ENCODE peak calls at places on chromosomes 2 and 18, in four cellular contexts. N is K562, I is A549, T is ovary. D is an unnamed sample. For H3K4me1, the result is how much of the 10 kb centered on the place peaks cover.

GRCh38 chr2:128525653-128526052 is 207.0 kb upstream of the HS6ST1 start:
- DNase-seq in N (no peak), I (no peak), T (no peak), D (no peak)

GRCh38 chr18:8801263-8801901 is 96.0 kb downstream of the MTCL1 start:
- DNase-seq in N (no peak), I (peak), T (no peak), D (no peak)

GRCh38 chr2:224220581-224221255 is 181.2 kb downstream of the FAM124B start:
- DNase-seq in N (no peak), I (peak), T (no peak), D (no peak)

GRCh38 chr2:170213651-170214050 is 35.7 kb downstream of the MYO3B start:
- DNase-seq in N (no peak), I (no peak), T (no peak), D (no peak)

GRCh38 chr2:72150961-72151356 is 3.3 kb upstream of the CYP26B1 start:
- DNase-seq in N (no peak), I (no peak), T (no peak), D (peak)

GRCh38 chr2:65846984-65847383 is 414.6 kb upstream of the SPRED2 start:
- DNase-seq in N (no peak), I (no peak), T (no peak), D (no peak)

GRCh38 chr2:135182190-135182589 is 130.1 kb downstream of the RAB3GAP1 start:
- DNase-seq in N (no peak), I (no peak), T (no peak), D (no peak)

GRCh38 chr18:77065221-77065981 is 67.2 kb downstream of the MBP start:
- DNase-seq in N (no peak), I (peak), T (peak), D (no peak)

GRCh38 chr18:42184685-42185477 is 229.8 kb downstream of the PIK3C3 start:
- DNase-seq in N (no peak), I (no peak), T (no peak), D (no peak)

GRCh38 chr2:37686792-37687595 is 15.6 kb upstream of the CDC42EP3 start:
- DNase-seq in N (no peak), I (no peak), T (no peak), D (no peak)

GRCh38 chr18:63514326-63514725 is 27.8 kb upstream of the SERPINB12 start:
- DNase-seq in N (no peak), I (no peak), T (no peak), D (no peak)

GRCh38 chr18:63515799-63516198 is 26.4 kb upstream of the SERPINB12 start:
- DNase-seq in N (no peak), I (no peak), T (no peak), D (no peak)

GRCh38 chr18:63515279-63515678 is 26.9 kb upstream of the SERPINB12 start:
- DNase-seq in N (no peak), I (no peak), T (no peak), D (no peak)

GRCh38 chr18:63508634-63509033 is 31.9 kb downstream of the SERPINB5 start:
- DNase-seq in N (no peak), I (no peak), T (no peak), D (no peak)

DNA sequence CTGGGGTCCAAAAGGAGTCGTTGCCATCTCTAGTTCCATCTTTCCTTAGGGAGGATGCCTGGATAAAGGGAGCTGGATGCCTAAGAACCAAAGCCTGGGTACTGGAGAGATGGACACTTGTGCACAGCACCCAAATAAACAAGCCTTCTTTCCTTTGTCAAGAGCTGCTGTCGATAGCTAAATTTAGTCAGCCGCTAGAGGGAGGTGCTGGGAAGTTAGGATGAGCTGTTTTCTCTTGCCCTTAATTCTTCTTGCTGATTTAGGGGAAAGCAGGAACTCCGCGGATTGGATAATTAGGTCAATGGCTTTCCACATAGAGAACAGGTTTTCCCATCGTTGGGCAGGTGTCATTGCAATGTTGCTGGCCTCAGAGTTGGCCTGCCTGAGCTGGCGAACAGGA is 30.9 kb upstream of the SERPINB12 start:
- DNase-seq in N (no peak), I (peak), T (no peak), D (no peak)
- TF ChIP-seq EP300 in N (no peak), I (no peak), T (no peak), D (no peak)

DNA sequence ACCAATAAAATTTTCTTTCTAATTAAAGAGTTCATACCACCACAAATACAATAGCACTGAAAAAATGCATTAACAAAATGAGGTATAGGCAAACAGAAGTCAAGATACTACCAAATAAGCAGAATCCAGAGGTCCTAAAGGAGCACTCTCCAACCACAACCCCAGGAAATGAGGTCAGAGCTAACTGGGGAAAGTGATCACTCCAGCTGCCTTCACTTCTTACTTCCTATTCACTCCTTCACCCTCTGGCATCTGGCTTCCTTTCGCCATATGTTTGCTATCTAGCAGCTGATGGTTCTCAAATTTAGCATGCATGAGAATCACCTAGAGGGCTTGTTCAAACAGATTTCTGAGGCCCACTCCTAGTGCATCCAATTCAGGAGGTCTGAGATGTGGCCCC is 212.6 kb upstream of the ACVR2A start:
- DNase-seq in N (no peak), I (no peak), T (no peak), D (no peak)
- H3K4me1 ChIP-seq in N (under half), I (under half), T (under half), D (under half)

DNA sequence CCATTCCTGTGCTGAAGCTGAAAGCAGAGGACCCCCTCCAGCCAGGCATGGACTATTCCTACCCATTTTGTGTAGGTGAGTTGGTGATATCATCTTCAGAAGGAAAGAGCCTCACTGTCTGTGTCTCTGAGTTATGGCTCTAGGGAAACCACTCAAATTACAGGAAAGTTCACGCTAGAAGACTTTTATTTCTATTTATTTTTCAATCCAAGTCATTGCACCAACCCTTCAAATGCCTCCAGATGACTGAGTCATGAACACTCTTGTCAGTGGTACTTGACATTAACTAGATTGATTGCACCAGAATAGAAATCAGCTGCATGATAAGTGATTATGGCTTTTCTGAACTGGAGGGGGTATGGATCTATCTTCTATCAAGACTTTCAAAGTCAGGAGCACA is 338.4 kb downstream of the MBD2 start:
- DNase-seq in N (no peak), I (no peak), T (no peak), D (no peak)
- TF ChIP-seq POLR2A in N (no peak), I (no peak), T (no peak), D (no peak)

DNA sequence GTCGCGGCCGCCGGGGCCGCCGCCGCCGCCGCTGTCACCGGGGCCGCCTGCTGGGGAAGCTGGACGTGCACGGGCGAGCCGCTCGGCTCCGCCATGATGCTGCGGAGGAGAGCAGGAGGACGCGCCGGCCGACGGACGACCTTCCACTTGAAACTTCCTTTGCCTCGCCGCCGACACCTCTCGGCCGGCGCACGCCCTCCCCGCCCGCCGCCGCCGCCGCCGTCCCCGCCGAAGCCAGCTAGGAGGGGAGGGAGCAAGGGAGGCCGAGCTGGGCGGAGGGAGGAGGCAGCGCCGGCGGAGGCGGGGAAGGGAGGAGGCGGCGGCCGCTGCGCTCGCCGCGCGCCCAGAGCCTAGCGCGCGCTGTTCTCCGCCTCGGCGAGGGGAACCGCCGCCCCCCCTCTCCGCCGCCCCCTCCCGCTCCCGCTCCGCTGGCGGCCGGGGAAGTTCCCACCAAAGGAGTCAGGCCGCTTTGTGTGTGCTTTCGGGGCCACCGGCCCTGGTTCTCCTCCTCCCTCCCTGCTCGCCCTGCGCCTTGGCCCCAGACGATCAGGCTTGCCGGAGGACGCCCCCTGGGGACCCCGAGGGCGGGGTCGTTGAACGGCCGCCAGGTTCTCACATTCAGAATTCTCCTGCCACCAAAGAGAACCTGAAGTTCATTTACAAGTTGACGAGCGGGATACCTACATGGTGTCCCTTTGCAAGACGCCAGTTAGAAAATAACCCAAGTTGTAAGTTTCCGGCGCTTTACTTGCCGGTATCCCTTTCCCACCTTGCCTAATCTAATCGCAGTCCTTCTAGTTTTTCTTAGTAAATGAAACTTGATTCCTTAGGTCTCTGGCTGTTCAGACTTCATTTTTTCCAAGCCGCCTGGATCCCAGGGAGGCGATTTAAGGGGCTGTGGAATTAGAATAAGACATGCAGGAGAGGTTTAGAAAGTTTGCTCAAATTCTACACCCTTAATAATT is at the start of gene STK39:
- DNase-seq in N (peak), I (peak), T (peak), D (peak)
- TF ChIP-seq EP300 in N (no peak), I (no peak), T (no peak), D (no peak)